ENCODE peak calls at places on chromosomes 3 and 15, in four cellular contexts. F is astrocyte of the spinal cord, M is AG09309, G is fibroblast of mammary gland. W is an unnamed sample.

GRCh38 chr3:112002458-112002971 is 3.8 kb downstream of the TAGLN3 start:
- DNase-seq in G (peak; percentile 72), F (no peak), M (no peak), W (peak; percentile 40)

GRCh38 chr15:63221346-63221745 is 31.9 kb downstream of the RAB8B start:
- DNase-seq in F (no peak), M (no peak), G (peak; percentile 81), W (peak; percentile 63)

GRCh38 chr3:177340243-177340830 is 143.1 kb upstream of the TBL1XR1 start:
- DNase-seq in F (no peak), M (no peak), G (no peak), W (no peak)

GRCh38 chr3:30186741-30187219 is 419.6 kb upstream of the TGFBR2 start:
- DNase-seq in G (no peak), F (no peak), M (no peak), W (no peak)

GRCh38 chr3:129046732-129047552 is 13.6 kb upstream of the GP9 start:
- DNase-seq in M (no peak), G (no peak), F (no peak), W (no peak)

GRCh38 chr3:51343918-51344687 is 41.0 kb upstream of the MANF start:
- DNase-seq in G (peak; percentile 85), M (peak; percentile 45), F (peak; percentile 59), W (peak; percentile 79)

GRCh38 chr15:100242989-100243388 is 98.8 kb downstream of the ADAMTS17 start:
- DNase-seq in G (no peak), F (no peak), M (no peak), W (no peak)

GRCh38 chr3:43950775-43951174 is 260.0 kb downstream of the ABHD5 start:
- DNase-seq in G (no peak), F (no peak), M (no peak), W (no peak)

GRCh38 chr3:62911531-62911930 is 36.3 kb upstream of the CADPS start:
- DNase-seq in F (no peak), G (peak; percentile 7), M (no peak), W (no peak)

GRCh38 chr3:24086597-24087369 is 141.7 kb downstream of the NR1D2 start:
- DNase-seq in F (peak; percentile 27), M (no peak), G (peak; percentile 47), W (peak; percentile 76)

GRCh38 chr3:138173769-138174420 is 826 bp downstream of the DBR1 start:
- DNase-seq in F (no peak), M (no peak), G (peak; percentile 3), W (no peak)

GRCh38 chr3:191985691-191986090 is 524.7 kb downstream of the PYDC2 start:
- DNase-seq in F (peak; percentile 36), G (peak; percentile 4), M (no peak), W (no peak)

GRCh38 chr3:88030200-88030599 is 28.6 kb downstream of the CGGBP1 start:
- DNase-seq in G (no peak), F (no peak), M (no peak), W (no peak)

GRCh38 chr3:88031543-88032148 is 27.2 kb downstream of the CGGBP1 start:
- DNase-seq in G (peak; percentile 44), M (no peak), F (peak; percentile 63), W (peak; percentile 53)

GRCh38 chr3:88033088-88033487 is 25.7 kb downstream of the CGGBP1 start:
- DNase-seq in M (no peak), F (no peak), G (no peak), W (no peak)

GRCh38 chr3:88033806-88034205 is 25.0 kb downstream of the CGGBP1 start:
- DNase-seq in G (no peak), M (no peak), F (no peak), W (no peak)

DNA sequence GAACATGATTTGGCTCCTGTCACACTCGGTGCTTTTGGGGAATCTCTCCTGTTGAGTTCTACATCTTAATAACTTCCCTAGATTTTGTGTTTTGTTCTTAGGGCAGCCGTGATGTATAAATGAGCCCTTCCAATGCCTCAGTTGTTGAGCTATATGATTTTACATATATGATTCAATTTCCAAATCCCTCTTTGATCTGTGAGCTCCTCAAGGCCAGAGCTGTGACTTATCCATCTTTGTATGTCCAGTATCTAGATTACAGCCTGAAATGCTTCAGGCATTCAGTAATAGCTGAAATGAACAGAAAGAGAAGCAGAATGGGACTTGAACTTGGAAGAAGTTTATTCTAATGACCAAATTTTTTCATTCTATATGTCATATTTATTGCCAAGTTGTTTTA is 26.6 kb downstream of the CGGBP1 start:
- DNase-seq in G (no peak), M (no peak), F (peak; percentile 14), W (peak; percentile 28)
- H3K4me3 ChIP-seq in G (peak overlapping the region; percentile 46), M (no peak overlapping the region), F (peak overlapping the region; percentile 28), W (peak overlapping the region; percentile 55)

GRCh38 chr15:64905119-64905831 is 6.4 kb upstream of the ANKDD1A start:
- DNase-seq in M (no peak), G (peak; percentile 72), F (peak; percentile 70), W (peak; percentile 84)
- H3K4me3 ChIP-seq in M (peak overlapping the region; percentile 40), G (peak overlapping the region; percentile 52), F (peak overlapping the region; percentile 36), W (peak overlapping the region; percentile 25)

DNA sequence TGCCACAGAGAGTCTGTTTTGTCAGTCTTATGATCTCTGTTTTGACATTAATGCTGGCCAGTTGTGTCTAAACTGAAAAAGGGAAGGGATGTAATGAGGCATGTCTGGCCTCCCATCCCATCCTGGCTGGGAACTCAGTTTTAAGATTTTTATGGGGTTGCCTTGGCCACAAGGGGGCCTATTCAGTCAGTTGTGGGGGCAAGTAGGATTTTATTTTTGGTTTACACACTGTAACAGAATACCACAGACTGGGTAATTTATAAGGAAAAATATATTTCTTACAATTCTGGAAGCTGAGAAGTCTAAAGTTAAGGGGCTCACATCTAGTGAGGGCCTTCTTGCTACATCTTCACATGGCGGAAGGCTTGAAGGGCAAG is 129.8 kb downstream of the TMEM108 start:
- DNase-seq in F (no peak), G (no peak), M (no peak), W (no peak)
- H3K4me3 ChIP-seq in F (no peak overlapping the region), G (no peak overlapping the region), M (no peak overlapping the region), W (no peak overlapping the region)

GRCh38 chr3:168925568-168925967 is 737.9 kb downstream of the MECOM start:
- DNase-seq in M (no peak), F (no peak), G (no peak), W (no peak)

DNA sequence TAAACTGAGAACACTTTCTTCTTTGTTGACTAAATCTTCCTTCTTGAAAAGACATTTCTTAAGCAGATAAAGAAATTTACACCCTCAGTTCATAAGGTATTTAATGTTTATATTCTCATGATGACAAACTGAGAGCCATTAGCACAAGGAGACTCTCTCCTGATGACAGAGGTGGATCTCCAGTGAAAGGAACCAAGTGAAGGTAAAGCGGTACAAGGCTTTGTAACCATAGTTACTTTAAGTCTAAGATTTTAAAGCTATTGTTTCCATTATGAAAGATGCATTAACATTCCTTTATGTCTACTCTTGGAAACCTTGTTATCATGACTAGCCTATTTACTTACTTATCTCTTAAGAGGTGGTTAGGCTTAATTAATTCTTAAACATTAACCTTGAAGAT is 737.1 kb downstream of the MECOM start:
- DNase-seq in F (no peak), M (no peak), G (no peak), W (no peak)
- H3K4me3 ChIP-seq in F (no peak overlapping the region), M (no peak overlapping the region), G (no peak overlapping the region), W (no peak overlapping the region)

GRCh38 chr15:70703483-70703882 is 59.9 kb downstream of the UACA start:
- DNase-seq in M (no peak), G (peak; percentile 24), F (no peak), W (peak; percentile 45)

GRCh38 chr15:70702584-70702983 is 60.8 kb downstream of the UACA start:
- DNase-seq in F (no peak), G (no peak), M (no peak), W (no peak)

GRCh38 chr15:70704166-70704565 is 59.2 kb downstream of the UACA start:
- DNase-seq in F (no peak), M (no peak), G (no peak), W (no peak)

GRCh38 chr15:70701891-70702568 is 61.3 kb downstream of the UACA start:
- DNase-seq in M (no peak), F (peak; percentile 81), G (peak; percentile 76), W (peak; percentile 59)

GRCh38 chr15:70703066-70703465 is 60.3 kb downstream of the UACA start:
- DNase-seq in G (no peak), F (no peak), M (no peak), W (no peak)
- H3K4me3 ChIP-seq in G (no peak overlapping the region), F (no peak overlapping the region), M (no peak overlapping the region), W (no peak overlapping the region)

DNA sequence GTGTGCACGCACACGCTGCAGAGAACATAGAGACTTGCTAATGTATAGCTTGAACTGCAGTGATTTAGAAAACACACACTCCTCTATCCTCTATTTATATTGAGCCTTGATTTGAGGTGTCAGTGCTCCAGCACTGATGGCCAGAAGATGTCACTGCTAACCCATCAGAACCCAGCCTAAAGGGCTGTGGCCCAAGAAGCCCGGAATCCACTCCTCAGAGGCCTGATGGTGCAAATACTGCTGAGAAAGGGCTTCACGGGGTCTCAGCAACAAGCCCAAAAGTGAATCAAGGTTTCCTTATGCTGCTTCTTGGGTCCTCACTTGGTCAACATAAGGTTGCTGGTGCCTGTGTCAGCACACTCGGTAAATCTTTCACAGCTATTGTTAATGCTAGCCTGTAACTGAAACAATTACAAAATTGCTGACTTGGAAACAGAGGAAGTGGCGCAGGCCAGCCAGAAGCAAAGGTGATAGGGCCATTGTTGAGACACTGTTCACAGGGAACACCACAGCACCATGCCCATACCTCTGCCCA is 60.3 kb downstream of the HEG1 start:
- DNase-seq in F (peak; percentile 52), M (no peak), G (peak; percentile 61), W (peak; percentile 57)
- H3K4me3 ChIP-seq in F (no peak overlapping the region), M (no peak overlapping the region), G (no peak overlapping the region), W (no peak overlapping the region)